ENCODE peak calls at places on chromosomes 4 and X, in nine cellular contexts. N is endothelial cell of umbilical vein, S is aorta, M is cardiac muscle cell, K is right atrium auricular region, A is right lobe of liver, T is psoas muscle, E is suprapubic skin, B is A673. R is an unnamed sample.

GRCh38 chr4:173504181-173504503 is 25.9 kb downstream of the HAND2 start:
- DNase-seq in N (no peak), E (peak; percentile 31), T (no peak), M (no peak), A (no peak), K (peak; percentile 56), B (no peak), S (no peak), R (no peak)

GRCh38 chr4:153261922-153262321 is 57.7 kb downstream of the TRIM2 start:
- DNase-seq in N (no peak), A (no peak), E (no peak), M (no peak), S (no peak), T (no peak), K (no peak), B (no peak), R (no peak)

GRCh38 chr4:65865489-65865888 is 195.2 kb upstream of the EPHA5 start:
- DNase-seq in B (peak; percentile 17), N (peak; percentile 55), S (no peak), E (no peak), M (peak; percentile 31), K (no peak), T (no peak), A (no peak), R (no peak)

GRCh38 chrX:154121961-154122360 is 22.1 kb upstream of the OPN1LW start:
- DNase-seq in A (no peak), K (no peak), B (no peak), T (no peak), M (no peak), N (no peak), E (no peak), S (no peak), R (no peak)

GRCh38 chr4:38178666-38178995 is 218.4 kb downstream of the PTTG2 start:
- DNase-seq in A (no peak), S (no peak), E (no peak), N (no peak), K (no peak), M (no peak), B (no peak), T (no peak), R (no peak)

GRCh38 chr4:46648088-46648744 is 258.3 kb upstream of the GABRA2 start:
- DNase-seq in A (no peak), K (no peak), S (no peak), E (no peak), N (no peak), M (peak; percentile 69), B (peak; percentile 64), T (no peak), R (no peak)

GRCh38 chrX:106263817-106264216 is 95.7 kb downstream of the PWWP3B start:
- DNase-seq in T (no peak), E (no peak), S (no peak), N (no peak), M (peak; percentile 74), B (peak; percentile 4), K (no peak), A (no peak), R (no peak)

GRCh38 chr4:96593422-96593821 is 753.5 kb downstream of the PDHA2 start:
- DNase-seq in T (no peak), S (no peak), N (peak; percentile 39), E (no peak), A (no peak), M (peak; percentile 28), B (no peak), K (no peak), R (no peak)

GRCh38 chr4:96097040-96097607 is 257.2 kb downstream of the PDHA2 start:
- DNase-seq in A (no peak), E (no peak), B (no peak), K (no peak), T (no peak), N (no peak), M (peak; percentile 51), S (no peak), R (no peak)

GRCh38 chrX:34873500-34874225 is 68.9 kb upstream of the FAM47B start:
- DNase-seq in S (no peak), B (no peak), M (peak; percentile 74), N (no peak), A (no peak), K (no peak), E (no peak), T (no peak), R (no peak)

DNA sequence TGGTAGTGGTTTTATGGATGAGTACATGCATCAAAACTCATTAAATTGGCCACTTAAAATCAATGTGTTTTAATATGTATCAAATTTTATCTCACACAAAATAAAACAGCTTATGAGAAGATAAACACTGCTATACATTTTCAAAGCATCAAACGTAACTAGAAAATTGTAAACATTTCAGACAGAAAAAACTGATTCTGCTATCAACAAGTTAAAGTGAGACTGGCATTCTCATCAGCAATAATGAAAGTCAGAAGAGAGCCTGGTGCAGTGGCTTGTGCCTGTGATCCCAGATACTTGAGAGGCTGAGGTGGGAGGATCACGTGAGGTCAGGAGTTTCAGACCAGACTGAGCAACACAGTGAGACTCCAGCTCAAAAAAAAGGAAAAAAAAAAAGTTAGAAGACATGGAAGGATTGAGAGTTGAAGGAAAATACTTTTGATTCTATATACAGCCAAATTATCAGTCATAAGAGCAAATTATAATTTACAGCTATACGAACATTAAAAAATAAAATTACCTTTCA is 2.9 kb downstream of the TBCK start:
- DNase-seq in B (no peak), K (no peak), A (no peak), S (no peak), T (no peak), N (no peak), M (no peak), E (no peak), R (no peak)
- H3K27ac ChIP-seq in B (no peak overlapping the region), K (no peak overlapping the region), A (no peak overlapping the region), S (peak overlapping the region; percentile 35), T (no peak overlapping the region), N (no peak overlapping the region), M (no peak overlapping the region), E (no peak overlapping the region), R (peak overlapping the region; percentile 19)

GRCh38 chr4:109969909-109970308 is 57.2 kb downstream of the EGF start:
- DNase-seq in T (no peak), B (no peak), E (no peak), K (no peak), S (no peak), N (peak; percentile 75), A (no peak), M (peak; percentile 14), R (no peak)

GRCh38 chr4:109969087-109969486 is 56.4 kb downstream of the EGF start:
- DNase-seq in A (no peak), K (no peak), E (no peak), N (no peak), B (no peak), M (no peak), S (no peak), T (no peak), R (no peak)

GRCh38 chr4:109976189-109976588 is 63.5 kb downstream of the EGF start:
- DNase-seq in K (no peak), S (no peak), M (no peak), N (no peak), T (no peak), E (no peak), A (no peak), B (no peak), R (no peak)

GRCh38 chr4:109972786-109973528 is 60.3 kb downstream of the EGF start:
- DNase-seq in S (no peak), E (no peak), A (no peak), T (no peak), N (no peak), K (no peak), M (no peak), B (no peak), R (no peak)

DNA sequence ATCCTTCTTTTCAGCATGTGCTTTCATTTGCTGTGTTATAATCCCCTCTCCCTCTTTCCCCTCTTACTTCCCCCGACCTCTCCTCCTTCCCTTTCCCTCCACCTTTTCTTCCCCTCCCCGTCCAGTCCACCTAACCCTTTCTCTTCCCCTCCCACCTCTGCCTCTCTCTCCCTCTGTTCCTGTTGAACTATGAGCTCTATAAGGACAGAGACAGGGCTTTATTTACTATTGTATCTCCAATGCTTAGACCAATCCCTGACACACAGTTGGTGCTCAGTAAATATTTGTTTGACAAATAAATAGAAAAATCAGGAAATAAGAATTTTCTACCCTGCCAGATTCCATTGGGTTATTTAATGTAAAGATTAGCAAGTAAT is 60.8 kb downstream of the EGF start:
- DNase-seq in N (no peak), K (no peak), S (no peak), T (no peak), A (no peak), B (no peak), E (no peak), M (no peak), R (no peak)
- H3K4me3 ChIP-seq in N (no peak overlapping the region), K (no peak overlapping the region), S (no peak overlapping the region), T (no peak overlapping the region), A (no peak overlapping the region), B (no peak overlapping the region), E (no peak overlapping the region), M (no peak overlapping the region), R (no peak overlapping the region)

GRCh38 chr4:24970635-24971034 is 57.8 kb upstream of the CCDC149 start:
- DNase-seq in E (no peak), K (no peak), T (no peak), N (no peak), S (no peak), M (no peak), B (no peak), A (no peak), R (no peak)

GRCh38 chr4:24970191-24970590 is 57.3 kb upstream of the CCDC149 start:
- DNase-seq in B (no peak), T (no peak), N (no peak), M (no peak), K (no peak), S (no peak), A (no peak), E (no peak), R (no peak)

GRCh38 chr4:24971192-24971591 is 58.4 kb upstream of the CCDC149 start:
- DNase-seq in S (no peak), K (no peak), N (no peak), M (no peak), T (no peak), E (no peak), A (peak; percentile 45), B (no peak), R (no peak)

GRCh38 chr4:24968992-24969391 is 56.1 kb upstream of the CCDC149 start:
- DNase-seq in A (no peak), S (no peak), K (no peak), M (no peak), B (no peak), E (no peak), N (no peak), T (no peak), R (no peak)

DNA sequence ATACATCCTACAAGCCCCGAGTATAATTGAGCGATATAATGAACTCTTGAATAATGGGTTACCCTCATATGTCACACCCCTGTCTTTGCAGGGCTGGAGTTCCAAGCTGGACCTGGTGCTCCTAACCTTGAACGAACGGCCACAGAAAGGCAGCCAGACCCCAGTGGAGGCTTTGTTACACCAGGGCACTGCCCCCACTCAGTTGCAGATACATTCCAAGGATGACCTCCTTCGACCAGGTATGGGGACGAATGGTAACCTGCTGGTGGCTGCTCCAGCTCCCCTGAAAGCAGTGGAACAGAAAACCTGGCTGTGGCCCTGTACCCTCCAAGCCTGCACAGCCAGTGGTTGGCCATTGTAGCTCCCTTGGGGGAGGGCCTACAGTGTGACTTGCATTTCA is 56.6 kb upstream of the CCDC149 start:
- DNase-seq in S (no peak), E (no peak), B (no peak), K (no peak), T (no peak), M (no peak), N (no peak), A (no peak), R (no peak)
- H3K27ac ChIP-seq in S (no peak overlapping the region), E (no peak overlapping the region), B (no peak overlapping the region), K (no peak overlapping the region), T (no peak overlapping the region), M (no peak overlapping the region), N (no peak overlapping the region), A (no peak overlapping the region), R (no peak overlapping the region)

GRCh38 chrX:40101430-40101802 is 3.7 kb upstream of the BCOR start:
- DNase-seq in S (no peak), B (no peak), K (no peak), M (no peak), A (no peak), E (no peak), N (no peak), T (no peak), R (no peak)
- H3K4me3 ChIP-seq in S (no peak overlapping the region), B (no peak overlapping the region), K (no peak overlapping the region), M (no peak overlapping the region), A (no peak overlapping the region), E (no peak overlapping the region), N (no peak overlapping the region), T (no peak overlapping the region), R (no peak overlapping the region)

R was measured in naive thymus-derived CD4-positive, alpha-beta T cell.